ENCODE peak calls at places on chromosomes 3 and 15, in six cellular contexts. One of them, this sample, is unnamed.

GRCh38 chr3:16897254-16897926 is 12.6 kb downstream of the PLCL2 start:
- DNase-seq in endothelial cell of umbilical vein: no peak
- DNase-seq in AG08396: no peak
- DNase-seq in uterus: no peak
- DNase-seq in K562: no peak
- DNase-seq in psoas muscle: no peak
- DNase-seq in this sample: no peak

GRCh38 chr3:13389378-13389777 is 30.7 kb downstream of the NUP210 start:
- DNase-seq in uterus: no peak
- DNase-seq in endothelial cell of umbilical vein: no peak
- DNase-seq in AG08396: no peak
- DNase-seq in psoas muscle: no peak
- DNase-seq in K562: no peak
- DNase-seq in this sample: no peak

GRCh38 chr3:45942051-45942825 is 1.0 kb upstream of the CXCR6 start:
- DNase-seq in K562: no peak
- DNase-seq in psoas muscle: no peak
- DNase-seq in endothelial cell of umbilical vein: peak; percentile 24
- DNase-seq in AG08396: no peak
- DNase-seq in uterus: no peak
- DNase-seq in this sample: no peak

GRCh38 chr15:59997070-59997701 is 6.9 kb upstream of the FOXB1 start:
- DNase-seq in endothelial cell of umbilical vein: no peak
- DNase-seq in uterus: no peak
- DNase-seq in AG08396: no peak
- DNase-seq in K562: peak; percentile 39
- DNase-seq in psoas muscle: no peak
- DNase-seq in this sample: no peak

GRCh38 chr3:143040264-143040879 is 39.0 kb downstream of the U2SURP start:
- DNase-seq in AG08396: peak; percentile 28
- DNase-seq in uterus: no peak
- DNase-seq in K562: peak; percentile 36
- DNase-seq in endothelial cell of umbilical vein: peak; percentile 37
- DNase-seq in psoas muscle: no peak
- DNase-seq in this sample: no peak

GRCh38 chr3:174002543-174002942 is 605.0 kb downstream of the NLGN1 start:
- DNase-seq in AG08396: no peak
- DNase-seq in K562: no peak
- DNase-seq in endothelial cell of umbilical vein: peak; percentile 26
- DNase-seq in psoas muscle: no peak
- DNase-seq in uterus: no peak
- DNase-seq in this sample: no peak

GRCh38 chr3:112132975-112133448 is at the start of gene GCSAM:
- DNase-seq in K562: no peak
- DNase-seq in psoas muscle: peak; percentile 31
- DNase-seq in AG08396: no peak
- DNase-seq in uterus: no peak
- DNase-seq in endothelial cell of umbilical vein: no peak
- DNase-seq in this sample: peak; percentile 35

GRCh38 chr3:134294302-134294925 is 43.8 kb upstream of the RYK start:
- DNase-seq in K562: no peak
- DNase-seq in endothelial cell of umbilical vein: no peak
- DNase-seq in AG08396: no peak
- DNase-seq in psoas muscle: no peak
- DNase-seq in uterus: no peak
- DNase-seq in this sample: no peak

GRCh38 chr3:172321035-172321434 is 127.2 kb downstream of the GHSR start:
- DNase-seq in uterus: no peak
- DNase-seq in psoas muscle: no peak
- DNase-seq in endothelial cell of umbilical vein: no peak
- DNase-seq in AG08396: no peak
- DNase-seq in K562: no peak
- DNase-seq in this sample: no peak

GRCh38 chr15:66269326-66270090 is 16.0 kb upstream of the MEGF11 start:
- DNase-seq in psoas muscle: no peak
- DNase-seq in uterus: no peak
- DNase-seq in AG08396: peak; percentile 39
- DNase-seq in K562: peak; percentile 87
- DNase-seq in endothelial cell of umbilical vein: peak; percentile 55
- DNase-seq in this sample: no peak

GRCh38 chr3:21526461-21526860 is 224.5 kb downstream of the ZNF385D start:
- DNase-seq in endothelial cell of umbilical vein: no peak
- DNase-seq in AG08396: no peak
- DNase-seq in psoas muscle: no peak
- DNase-seq in K562: peak; percentile 50
- DNase-seq in uterus: no peak
- DNase-seq in this sample: no peak

GRCh38 chr3:36911990-36912804 is 32.7 kb downstream of the TRANK1 start:
- DNase-seq in psoas muscle: no peak
- DNase-seq in K562: peak; percentile 59
- DNase-seq in AG08396: peak; percentile 46
- DNase-seq in uterus: no peak
- DNase-seq in endothelial cell of umbilical vein: peak; percentile 20
- DNase-seq in this sample: no peak

GRCh38 chr3:69081583-69082262 is 1.6 kb upstream of the UBA3 start:
- DNase-seq in psoas muscle: no peak
- DNase-seq in endothelial cell of umbilical vein: peak; percentile 69
- DNase-seq in uterus: no peak
- DNase-seq in K562: peak; percentile 40
- DNase-seq in AG08396: no peak
- DNase-seq in this sample: no peak

GRCh38 chr3:81753416-81754014 is 7.9 kb downstream of the GBE1 start:
- DNase-seq in uterus: no peak
- DNase-seq in K562: no peak
- DNase-seq in psoas muscle: no peak
- DNase-seq in endothelial cell of umbilical vein: no peak
- DNase-seq in AG08396: no peak
- DNase-seq in this sample: no peak

GRCh38 chr15:25173241-25174028 is 218.6 kb downstream of the SNRPN start:
- DNase-seq in endothelial cell of umbilical vein: no peak
- DNase-seq in AG08396: no peak
- DNase-seq in uterus: peak; percentile 4
- DNase-seq in psoas muscle: peak; percentile 1
- DNase-seq in K562: no peak
- DNase-seq in this sample: no peak

GRCh38 chr3:186287723-186288122 is 74.3 kb downstream of the DGKG start:
- DNase-seq in K562: no peak
- DNase-seq in AG08396: peak; percentile 47
- DNase-seq in uterus: no peak
- DNase-seq in psoas muscle: no peak
- DNase-seq in endothelial cell of umbilical vein: no peak
- DNase-seq in this sample: no peak

GRCh38 chr15:101024111-101024695 is 105.0 kb downstream of the LRRK1 start:
- DNase-seq in endothelial cell of umbilical vein: no peak
- DNase-seq in uterus: peak; percentile 52
- DNase-seq in K562: no peak
- DNase-seq in psoas muscle: no peak
- DNase-seq in AG08396: peak; percentile 84
- DNase-seq in this sample: peak; percentile 41

GRCh38 chr3:108602249-108602934 is 12.9 kb downstream of the DZIP3 start:
- DNase-seq in uterus: no peak
- DNase-seq in endothelial cell of umbilical vein: no peak
- DNase-seq in K562: no peak
- DNase-seq in psoas muscle: no peak
- DNase-seq in AG08396: no peak
- DNase-seq in this sample: no peak

GRCh38 chr15:100373037-100373896 is 31.5 kb upstream of the ADAMTS17 start:
- DNase-seq in AG08396: no peak
- DNase-seq in uterus: no peak
- DNase-seq in endothelial cell of umbilical vein: no peak
- DNase-seq in K562: no peak
- DNase-seq in psoas muscle: peak; percentile 16
- DNase-seq in this sample: no peak

GRCh38 chr3:80696280-80696679 is 928.5 kb upstream of the ROBO1 start:
- DNase-seq in uterus: no peak
- DNase-seq in AG08396: no peak
- DNase-seq in endothelial cell of umbilical vein: peak; percentile 41
- DNase-seq in K562: no peak
- DNase-seq in psoas muscle: no peak
- DNase-seq in this sample: no peak

GRCh38 chr3:124601189-124601588 is 129.1 kb upstream of the UMPS start:
- DNase-seq in endothelial cell of umbilical vein: no peak
- DNase-seq in uterus: no peak
- DNase-seq in psoas muscle: no peak
- DNase-seq in AG08396: no peak
- DNase-seq in K562: no peak
- DNase-seq in this sample: no peak

GRCh38 chr3:161270991-161271390 is 49.9 kb downstream of the NMD3 start:
- DNase-seq in endothelial cell of umbilical vein: no peak
- DNase-seq in K562: no peak
- DNase-seq in AG08396: no peak
- DNase-seq in uterus: no peak
- DNase-seq in psoas muscle: no peak
- DNase-seq in this sample: no peak

GRCh38 chr3:80018375-80018774 is 250.6 kb upstream of the ROBO1 start:
- DNase-seq in K562: no peak
- DNase-seq in psoas muscle: no peak
- DNase-seq in AG08396: no peak
- DNase-seq in endothelial cell of umbilical vein: peak; percentile 53
- DNase-seq in uterus: no peak
- DNase-seq in this sample: no peak